ENCODE peak calls at places on chromosomes 1 and 21, in ten cellular contexts. R is cardiac muscle cell, N is SJSA1, Z is foreskin fibroblast, K is NB4, U is psoas muscle, D is LNCaP clone FGC, A is cardiac fibroblast, B is small intestine, H is lower leg skin. I is an unnamed sample.

GRCh38 chr1:57590978-57591377 is 167.1 kb upstream of the DAB1 start:
- DNase-seq in R (no peak), N (no peak), Z (no peak), K (no peak), U (no peak), D (no peak), A (no peak), B (no peak), H (no peak), I (no peak)

GRCh38 chr1:88029142-88029541 is 654.9 kb upstream of the PKN2 start:
- DNase-seq in R (peak; percentile 55), N (no peak), Z (no peak), K (peak; percentile 4), U (no peak), D (no peak), A (peak; percentile 38), B (peak; percentile 76), H (no peak), I (no peak)

GRCh38 chr1:183585038-183585437 is 5.2 kb downstream of the NCF2 start:
- DNase-seq in R (no peak), N (no peak), Z (no peak), K (no peak), U (no peak), D (no peak), A (no peak), B (peak; percentile 23), H (no peak), I (no peak)

GRCh38 chr1:1703796-1704195 is 11.2 kb upstream of the SLC35E2B start:
- DNase-seq in R (no peak), N (peak; percentile 41), Z (no peak), K (no peak), U (peak; percentile 14), D (no peak), A (no peak), B (no peak), H (no peak), I (no peak)

GRCh38 chr1:26693557-26694184 is 2.1 kb upstream of the ARID1A start:
- DNase-seq in R (no peak), N (no peak), Z (peak; percentile 35), K (no peak), U (no peak), D (no peak), A (no peak), B (no peak), H (no peak), I (no peak)

GRCh38 chr1:41641941-41642527 is 157.6 kb upstream of the EDN2 start:
- DNase-seq in R (no peak), N (no peak), Z (no peak), K (no peak), U (no peak), D (no peak), A (no peak), B (no peak), H (no peak), I (no peak)

GRCh38 chr1:15948091-15948591 is 27.8 kb downstream of the ZBTB17 start:
- DNase-seq in R (no peak), N (no peak), Z (no peak), K (no peak), U (no peak), D (no peak), A (no peak), B (no peak), H (no peak), I (no peak)

GRCh38 chr1:14308460-14308859 is 290.0 kb upstream of the KAZN start:
- DNase-seq in R (no peak), N (no peak), Z (no peak), K (no peak), U (no peak), D (no peak), A (no peak), B (no peak), H (no peak), I (no peak)

GRCh38 chr1:5242850-5243249 is 588.4 kb downstream of the AJAP1 start:
- DNase-seq in R (no peak), N (no peak), Z (no peak), K (no peak), U (no peak), D (no peak), A (no peak), B (no peak), H (no peak), I (no peak)

GRCh38 chr21:38494688-38495087 is 3.6 kb downstream of the ERG start:
- DNase-seq in R (no peak), N (no peak), Z (no peak), K (no peak), U (no peak), D (no peak), A (peak; percentile 15), B (no peak), H (no peak), I (no peak)

GRCh38 chr1:52574594-52574993 is 21.7 kb upstream of the TUT4 start:
- DNase-seq in R (peak; percentile 96), N (peak; percentile 54), Z (peak; percentile 84), K (peak; percentile 46), U (no peak), D (peak; percentile 56), A (peak; percentile 96), B (no peak), H (no peak), I (peak; percentile 79)

GRCh38 chr1:24828887-24829192 is 83.6 kb downstream of the CLIC4 start:
- DNase-seq in R (no peak), N (no peak), Z (no peak), K (no peak), U (no peak), D (no peak), A (no peak), B (no peak), H (no peak), I (no peak)

GRCh38 chr21:31524140-31524539 is 135.4 kb upstream of the SOD1 start:
- DNase-seq in R (no peak), N (no peak), Z (no peak), K (no peak), U (no peak), D (no peak), A (no peak), B (no peak), H (no peak), I (no peak)

GRCh38 chr1:67677408-67677807 is 7.6 kb upstream of the GADD45A start:
- DNase-seq in R (no peak), N (no peak), Z (no peak), K (no peak), U (no peak), D (no peak), A (no peak), B (no peak), H (no peak), I (no peak)

GRCh38 chr1:60569189-60569588 is 495.6 kb upstream of the C1orf87 start:
- DNase-seq in R (no peak), N (no peak), Z (no peak), K (no peak), U (no peak), D (no peak), A (no peak), B (no peak), H (no peak), I (no peak)

GRCh38 chr21:44428281-44428942 is 26.9 kb upstream of the LRRC3 start:
- DNase-seq in R (no peak), N (peak; percentile 16), Z (no peak), K (peak; percentile 59), U (no peak), D (peak; percentile 91), A (peak; percentile 12), B (peak; percentile 95), H (no peak), I (no peak)

GRCh38 chr1:226309398-226310122 is 596 bp upstream of the LIN9 start:
- DNase-seq in R (peak; percentile 24), N (no peak), Z (peak; percentile 70), K (no peak), U (no peak), D (no peak), A (no peak), B (peak; percentile 30), H (no peak), I (no peak)

GRCh38 chr1:81549588-81550127 is 251.1 kb upstream of the ADGRL2 start:
- DNase-seq in R (peak; percentile 68), N (no peak), Z (peak; percentile 65), K (peak; percentile 20), U (no peak), D (peak; percentile 18), A (peak; percentile 74), B (peak; percentile 35), H (no peak), I (no peak)

DNA sequence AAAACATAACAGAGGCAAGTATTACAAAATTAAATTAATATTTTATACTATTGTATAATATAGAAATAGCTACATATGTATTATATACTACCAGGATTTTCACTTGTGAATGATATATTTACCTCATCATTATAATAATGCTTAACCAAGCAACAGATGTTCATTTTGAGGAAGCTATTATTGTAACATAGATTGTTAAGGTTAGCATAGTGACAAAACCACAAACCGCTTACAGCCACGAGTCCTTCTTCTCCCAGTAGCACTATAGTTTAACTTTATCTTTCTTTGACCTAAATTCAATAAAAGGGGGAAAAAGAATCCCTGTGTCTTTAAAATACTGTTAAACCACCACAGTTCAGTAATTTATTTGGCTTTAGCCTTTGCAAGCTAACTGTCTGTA is 1039.4 kb upstream of the B3GALT2 start:
- DNase-seq in R (no peak), N (no peak), Z (no peak), K (peak; percentile 47), U (no peak), D (no peak), A (no peak), B (peak; percentile 27), H (no peak), I (no peak)
- H3K4me3 ChIP-seq in R (no peak overlapping the region), N (no peak overlapping the region), Z (no peak overlapping the region), K (no peak overlapping the region), U (no peak overlapping the region), D (no peak overlapping the region), A (no peak overlapping the region), B (no peak overlapping the region), H (no peak overlapping the region), I (no peak overlapping the region)

DNA sequence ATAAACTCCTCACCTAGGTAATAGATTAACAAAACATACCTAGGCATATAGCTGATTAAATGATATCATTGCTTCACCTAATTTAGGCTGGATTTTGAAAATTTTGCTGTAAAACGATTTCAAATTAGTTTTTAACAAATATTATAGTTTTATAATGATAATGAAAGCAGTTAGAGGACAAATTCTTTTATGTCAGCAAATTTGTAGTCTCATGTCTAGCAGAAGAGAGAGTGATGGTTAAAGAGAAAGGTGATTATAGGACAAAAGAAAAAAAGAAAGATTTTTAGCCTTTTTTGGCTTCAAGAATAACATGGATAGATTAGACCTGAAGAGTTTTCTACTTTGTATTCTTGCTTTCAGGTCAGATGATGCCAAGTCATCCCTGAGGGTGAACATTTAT is 3.6 kb upstream of the DPH5 start:
- DNase-seq in R (no peak), N (no peak), Z (no peak), K (no peak), U (no peak), D (no peak), A (no peak), B (no peak), H (no peak), I (no peak)
- H3K4me3 ChIP-seq in R (no peak overlapping the region), N (no peak overlapping the region), Z (no peak overlapping the region), K (no peak overlapping the region), U (no peak overlapping the region), D (no peak overlapping the region), A (no peak overlapping the region), B (no peak overlapping the region), H (no peak overlapping the region), I (no peak overlapping the region)

GRCh38 chr1:171160611-171161354 is 24.3 kb upstream of the FMO2 start:
- DNase-seq in R (peak; percentile 61), N (no peak), Z (peak; percentile 20), K (no peak), U (no peak), D (no peak), A (peak; percentile 34), B (peak; percentile 76), H (no peak), I (no peak)
- H3K4me3 ChIP-seq in R (no peak overlapping the region), N (no peak overlapping the region), Z (no peak overlapping the region), K (no peak overlapping the region), U (no peak overlapping the region), D (no peak overlapping the region), A (no peak overlapping the region), B (no peak overlapping the region), H (no peak overlapping the region), I (no peak overlapping the region)

GRCh38 chr1:39412079-39412478 is 79.4 kb upstream of the BMP8A start:
- DNase-seq in R (no peak), N (no peak), Z (no peak), K (no peak), U (no peak), D (no peak), A (no peak), B (no peak), H (no peak), I (no peak)
- H3K4me3 ChIP-seq in R (no peak overlapping the region), N (no peak overlapping the region), Z (peak overlapping the region; percentile 53), K (no peak overlapping the region), U (peak overlapping the region; percentile 84), D (no peak overlapping the region), A (peak overlapping the region; percentile 70), B (no peak overlapping the region), H (no peak overlapping the region), I (peak overlapping the region; percentile 74)

I was measured in BJ.